ENCODE peak calls at places on chromosomes 13 and 19, in seven cellular contexts. One of them, this sample, is unnamed.

GRCh38 chr13:113856716-113857065 is 7.2 kb downstream of the GAS6 start:
- DNase-seq in kidney tubule cell: peak; percentile 71
- DNase-seq in NCI-H774: no peak
- DNase-seq in PC-3: peak; percentile 31
- DNase-seq in ACHN: peak; percentile 49
- DNase-seq in T-helper 2 cell: no peak
- DNase-seq in left lung: no peak
- DNase-seq in this sample: peak; percentile 74

GRCh38 chr13:48954086-48954485 is 21.6 kb upstream of the FNDC3A start:
- DNase-seq in ACHN: no peak
- DNase-seq in kidney tubule cell: peak; percentile 58
- DNase-seq in T-helper 2 cell: no peak
- DNase-seq in NCI-H774: no peak
- DNase-seq in PC-3: peak; percentile 15
- DNase-seq in left lung: no peak
- DNase-seq in this sample: no peak

GRCh38 chr13:47679391-47679790 is 321.7 kb downstream of the SUCLA2 start:
- DNase-seq in left lung: no peak
- DNase-seq in NCI-H774: no peak
- DNase-seq in kidney tubule cell: peak; percentile 47
- DNase-seq in T-helper 2 cell: no peak
- DNase-seq in PC-3: peak; percentile 52
- DNase-seq in ACHN: no peak
- DNase-seq in this sample: no peak

GRCh38 chr13:31476753-31477152 is 262.6 kb upstream of the RXFP2 start:
- DNase-seq in kidney tubule cell: no peak
- DNase-seq in NCI-H774: no peak
- DNase-seq in PC-3: no peak
- DNase-seq in T-helper 2 cell: no peak
- DNase-seq in left lung: no peak
- DNase-seq in ACHN: no peak
- DNase-seq in this sample: no peak

GRCh38 chr19:30085394-30085793 is 143.4 kb downstream of the URI1 start:
- DNase-seq in NCI-H774: no peak
- DNase-seq in ACHN: no peak
- DNase-seq in kidney tubule cell: peak; percentile 6
- DNase-seq in T-helper 2 cell: no peak
- DNase-seq in PC-3: no peak
- DNase-seq in left lung: no peak
- DNase-seq in this sample: peak; percentile 16

GRCh38 chr19:14381689-14382474 is 638 bp downstream of the ADGRE5 start:
- DNase-seq in PC-3: peak; percentile 69
- DNase-seq in kidney tubule cell: peak; percentile 48
- DNase-seq in T-helper 2 cell: peak; percentile 72
- DNase-seq in left lung: peak; percentile 74
- DNase-seq in NCI-H774: no peak
- DNase-seq in ACHN: peak; percentile 20
- DNase-seq in this sample: no peak

GRCh38 chr13:104816716-104817115 is 1718.7 kb downstream of the EFNB2 start:
- DNase-seq in NCI-H774: no peak
- DNase-seq in PC-3: no peak
- DNase-seq in T-helper 2 cell: no peak
- DNase-seq in left lung: no peak
- DNase-seq in ACHN: no peak
- DNase-seq in kidney tubule cell: peak; percentile 15
- DNase-seq in this sample: no peak

GRCh38 chr13:98476538-98476966 is 100.4 kb downstream of the STK24 start:
- DNase-seq in ACHN: peak; percentile 77
- DNase-seq in NCI-H774: no peak
- DNase-seq in kidney tubule cell: peak; percentile 95
- DNase-seq in PC-3: peak; percentile 82
- DNase-seq in T-helper 2 cell: peak; percentile 74
- DNase-seq in left lung: peak; percentile 77
- DNase-seq in this sample: peak; percentile 92

GRCh38 chr19:55212447-55212846 is 3.1 kb upstream of the PTPRH start:
- DNase-seq in ACHN: peak; percentile 68
- DNase-seq in NCI-H774: peak; percentile 28
- DNase-seq in left lung: no peak
- DNase-seq in T-helper 2 cell: no peak
- DNase-seq in kidney tubule cell: peak; percentile 22
- DNase-seq in PC-3: peak; percentile 95
- DNase-seq in this sample: no peak

GRCh38 chr13:44815507-44816074 is 173.7 kb downstream of the NUFIP1 start:
- DNase-seq in NCI-H774: no peak
- DNase-seq in ACHN: peak; percentile 86
- DNase-seq in kidney tubule cell: peak; percentile 94
- DNase-seq in left lung: peak; percentile 72
- DNase-seq in PC-3: peak; percentile 91
- DNase-seq in T-helper 2 cell: no peak
- DNase-seq in this sample: no peak

GRCh38 chr13:111594606-111595005 is 274.2 kb downstream of the TEX29 start:
- DNase-seq in T-helper 2 cell: no peak
- DNase-seq in NCI-H774: no peak
- DNase-seq in left lung: no peak
- DNase-seq in PC-3: no peak
- DNase-seq in ACHN: no peak
- DNase-seq in kidney tubule cell: no peak
- DNase-seq in this sample: no peak

GRCh38 chr13:43368003-43368402 is 344.6 kb downstream of the DNAJC15 start:
- DNase-seq in left lung: no peak
- DNase-seq in ACHN: no peak
- DNase-seq in T-helper 2 cell: no peak
- DNase-seq in PC-3: no peak
- DNase-seq in kidney tubule cell: peak; percentile 21
- DNase-seq in NCI-H774: no peak
- DNase-seq in this sample: no peak

GRCh38 chr13:107642841-107643240 is 572.5 kb downstream of the LIG4 start:
- DNase-seq in left lung: no peak
- DNase-seq in PC-3: no peak
- DNase-seq in kidney tubule cell: no peak
- DNase-seq in T-helper 2 cell: no peak
- DNase-seq in ACHN: no peak
- DNase-seq in NCI-H774: no peak
- DNase-seq in this sample: no peak

GRCh38 chr13:30043631-30043925 is 193.2 kb upstream of the UBL3 start:
- DNase-seq in left lung: no peak
- DNase-seq in NCI-H774: no peak
- DNase-seq in ACHN: no peak
- DNase-seq in kidney tubule cell: peak; percentile 66
- DNase-seq in T-helper 2 cell: no peak
- DNase-seq in PC-3: no peak
- DNase-seq in this sample: no peak

GRCh38 chr13:97434417-97435296 is 688 bp downstream of the RAP2A start:
- DNase-seq in PC-3: peak; percentile 15
- DNase-seq in NCI-H774: no peak
- DNase-seq in kidney tubule cell: peak; percentile 36
- DNase-seq in ACHN: peak; percentile 25
- DNase-seq in left lung: peak; percentile 52
- DNase-seq in T-helper 2 cell: peak; percentile 38
- DNase-seq in this sample: peak; percentile 47

This sample was measured in right lobe of liver.